ENCODE peak calls at places on chromosomes 2 and 18, in four cellular contexts. O is left ventricle myocardium inferior, U is heart right ventricle, X is A549. A is an unnamed sample.

GRCh38 chr2:209773377-209773776 is 1.7 kb downstream of the UNC80 start:
- DNase-seq in O (no peak), U (no peak), X (no peak), A (no peak)

GRCh38 chr18:7516505-7517117 is 50.5 kb upstream of the PTPRM start:
- DNase-seq in O (no peak), U (no peak), X (no peak), A (no peak)

GRCh38 chr18:68428026-68428425 is 286.9 kb downstream of the TMX3 start:
- DNase-seq in O (no peak), U (no peak), X (no peak), A (peak; percentile 71)

GRCh38 chr2:177051278-177051677 is 161.3 kb upstream of the HNRNPA3 start:
- DNase-seq in O (no peak), U (no peak), X (no peak), A (no peak)

GRCh38 chr2:217691920-217692666 is 310.7 kb downstream of the TNS1 start:
- DNase-seq in O (peak; percentile 33), U (peak; percentile 21), X (no peak), A (no peak)

GRCh38 chr2:142025394-142025793 is 105.4 kb downstream of the LRP1B start:
- DNase-seq in O (no peak), U (no peak), X (no peak), A (no peak)

GRCh38 chr2:127584516-127585033 is 49.1 kb downstream of the MYO7B start:
- DNase-seq in O (no peak), U (no peak), X (no peak), A (no peak)

GRCh38 chr2:121355488-121355887 is 70.5 kb upstream of the TFCP2L1 start:
- DNase-seq in O (no peak), U (no peak), X (no peak), A (no peak)

GRCh38 chr18:44818668-44819403 is 138.1 kb downstream of the SETBP1 start:
- DNase-seq in O (no peak), U (no peak), X (no peak), A (no peak)

GRCh38 chr2:45978302-45978859 is 318.8 kb upstream of the EPAS1 start:
- DNase-seq in O (no peak), U (no peak), X (no peak), A (no peak)

GRCh38 chr2:199955007-199955338 is 318 bp downstream of the TYW5 start:
- DNase-seq in O (no peak), U (no peak), X (no peak), A (no peak)

GRCh38 chr18:60684843-60685513 is 312.4 kb upstream of the MC4R start:
- DNase-seq in O (no peak), U (no peak), X (no peak), A (no peak)

GRCh38 chr2:40115348-40115747 is 336.3 kb upstream of the THUMPD2 start:
- DNase-seq in O (no peak), U (no peak), X (no peak), A (no peak)

GRCh38 chr2:70084973-70085710 is 2.1 kb upstream of the PCBP1 start:
- DNase-seq in O (no peak), U (no peak), X (no peak), A (peak; percentile 62)

GRCh38 chr18:35158728-35159443 is 81.9 kb upstream of the ZNF397 start:
- DNase-seq in O (no peak), U (no peak), X (no peak), A (no peak)

GRCh38 chr2:42028571-42029148 is 19.2 kb upstream of the PKDCC start:
- DNase-seq in O (no peak), U (peak; percentile 48), X (no peak), A (no peak)

GRCh38 chr2:128494307-128494639 is 175.6 kb upstream of the HS6ST1 start:
- DNase-seq in O (no peak), U (no peak), X (no peak), A (no peak)

GRCh38 chr2:12949406-12949805 is 232.7 kb downstream of the TRIB2 start:
- DNase-seq in O (no peak), U (no peak), X (no peak), A (no peak)

GRCh38 chr18:67265464-67266245 is 250.9 kb downstream of the DSEL start:
- DNase-seq in O (no peak), U (no peak), X (no peak), A (peak; percentile 20)

GRCh38 chr2:110813896-110814295 is 81.5 kb downstream of the ACOXL start:
- DNase-seq in O (no peak), U (no peak), X (no peak), A (no peak)

GRCh38 chr2:203998195-203998804 is 61.7 kb downstream of the ICOS start:
- DNase-seq in O (no peak), U (no peak), X (no peak), A (no peak)

GRCh38 chr2:196136151-196136550 is 35.2 kb downstream of the STK17B start:
- DNase-seq in O (no peak), U (no peak), X (no peak), A (no peak)

GRCh38 chr2:9895669-9896068 is 52.4 kb downstream of the TAF1B start:
- DNase-seq in O (no peak), U (no peak), X (no peak), A (peak; percentile 71)

GRCh38 chr18:111292-112014 is 46.9 kb upstream of the USP14 start:
- DNase-seq in O (peak; percentile 51), U (peak; percentile 77), X (peak; percentile 33), A (peak; percentile 65)

GRCh38 chr2:21819475-21819874 is 695.7 kb downstream of the TDRD15 start:
- DNase-seq in O (no peak), U (no peak), X (no peak), A (no peak)

GRCh38 chr2:204909791-204910190 is 364.5 kb downstream of the PARD3B start:
- DNase-seq in O (no peak), U (no peak), X (no peak), A (no peak)

GRCh38 chr18:68791801-68792200 is 6.1 kb upstream of the CCDC102B start:
- DNase-seq in O (no peak), U (no peak), X (no peak), A (no peak)

DNA sequence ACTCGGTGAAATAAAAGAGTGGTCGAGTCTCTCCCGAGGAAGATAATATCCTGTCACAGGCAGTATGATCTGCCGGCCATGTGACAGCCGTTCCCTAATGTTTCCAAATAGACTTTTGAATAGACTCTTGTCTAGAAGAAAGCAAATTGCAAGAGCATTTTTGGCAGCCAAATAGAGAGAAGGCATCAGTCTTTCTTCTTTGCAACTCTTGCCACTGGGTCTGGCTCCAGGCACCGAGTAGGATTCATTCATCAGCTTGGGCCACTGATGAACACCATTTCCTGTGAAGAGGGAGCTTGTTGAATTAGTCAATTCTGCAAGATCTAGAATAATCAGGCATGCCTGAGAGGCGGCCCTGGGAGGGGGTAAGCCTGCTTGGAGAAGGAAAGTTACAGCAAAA is 165.6 kb downstream of the KLHL29 start:
- DNase-seq in O (no peak), U (no peak), X (no peak), A (no peak)
- H3K27ac ChIP-seq in O (peak overlapping the region; percentile 19), U (no peak overlapping the region), X (no peak overlapping the region), A (no peak overlapping the region)

GRCh38 chr2:206555721-206556120 is 86.6 kb upstream of the FAM237A start:
- DNase-seq in O (no peak), U (no peak), X (no peak), A (no peak)

GRCh38 chr2:206562375-206562774 is 79.9 kb upstream of the FAM237A start:
- DNase-seq in O (no peak), U (no peak), X (no peak), A (no peak)

GRCh38 chr2:206561962-206562361 is 80.3 kb upstream of the FAM237A start:
- DNase-seq in O (no peak), U (no peak), X (no peak), A (no peak)

GRCh38 chr2:206558492-206558891 is 83.8 kb upstream of the FAM237A start:
- DNase-seq in O (no peak), U (no peak), X (no peak), A (no peak)

GRCh38 chr2:206556357-206556949 is 85.8 kb upstream of the FAM237A start:
- DNase-seq in O (no peak), U (no peak), X (peak; percentile 5), A (peak; percentile 16)
- TF ChIP-seq CTCF in O (peak; percentile 59), U (peak; percentile 67), X (peak; percentile 73), A (peak; percentile 48)

GRCh38 chr2:172846551-172846950 is 110.9 kb downstream of the RAPGEF4 start:
- DNase-seq in O (no peak), U (no peak), X (no peak), A (no peak)
- H3K27ac ChIP-seq in O (no peak overlapping the region), U (no peak overlapping the region), X (no peak overlapping the region), A (no peak overlapping the region)

GRCh38 chr18:59628995-59629394 is 68.2 kb downstream of the CCBE1 start:
- DNase-seq in O (no peak), U (no peak), X (no peak), A (no peak)

GRCh38 chr18:59627414-59627813 is 69.8 kb downstream of the CCBE1 start:
- DNase-seq in O (no peak), U (no peak), X (no peak), A (no peak)

GRCh38 chr18:59634096-59634495 is 63.1 kb downstream of the CCBE1 start:
- DNase-seq in O (no peak), U (no peak), X (no peak), A (no peak)

GRCh38 chr18:59629894-59630293 is 67.3 kb downstream of the CCBE1 start:
- DNase-seq in O (peak; percentile 30), U (peak; percentile 37), X (no peak), A (no peak)

DNA sequence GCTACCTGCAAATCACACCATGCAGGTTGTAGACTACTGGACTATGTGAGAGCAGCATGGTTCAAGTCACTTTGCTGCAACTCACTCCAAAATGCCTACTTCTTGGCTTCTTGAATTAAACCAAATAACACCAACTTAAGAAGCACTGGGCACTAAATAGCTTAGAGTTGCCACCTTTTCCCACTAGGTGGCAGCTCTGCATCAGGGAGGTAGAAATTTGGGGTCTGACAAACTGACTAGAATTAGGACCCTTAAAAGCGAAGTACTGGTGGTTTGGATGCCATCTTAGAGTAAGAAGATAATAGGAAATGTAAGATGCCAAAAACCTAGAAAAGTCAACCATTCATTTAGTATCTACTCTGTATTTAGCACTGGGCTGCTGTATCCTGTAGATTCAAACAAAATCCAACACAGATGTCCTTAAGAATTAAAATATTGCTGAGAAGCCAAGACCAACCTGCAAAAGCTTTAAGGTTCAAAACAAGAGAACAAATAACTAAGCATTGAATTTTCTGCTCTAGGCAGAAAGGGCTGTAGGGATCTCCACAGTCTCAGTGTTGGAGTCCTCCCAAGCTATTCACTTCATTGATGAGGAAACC is 65.5 kb downstream of the CCBE1 start:
- DNase-seq in O (no peak), U (no peak), X (peak; percentile 6), A (peak; percentile 7)
- TF ChIP-seq CTCF in O (peak; percentile 68), U (peak; percentile 61), X (peak; percentile 51), A (peak; percentile 50)

A was measured in RWPE1.